ENCODE peak calls at places on chromosomes 2 and 18, in seven cellular contexts. F, J, W, H, Q, V and E are unnamed samples.
A peak's percentile ranks its signal among the peaks of the same experiment; 100 is the strongest.

GRCh38 chr18:7221424-7222155 is 9.3 kb upstream of the LRRC30 start:
- DNase-seq in J (peak; percentile 28), H (no peak), V (peak; percentile 77), W (peak; percentile 29), F (peak; percentile 79), Q (peak; percentile 52), E (no peak)

GRCh38 chr2:217952409-217952808 is 50.4 kb downstream of the TNS1 start:
- DNase-seq in J (no peak), W (no peak), V (peak; percentile 12), F (no peak), H (peak; percentile 16), Q (no peak), E (no peak)

GRCh38 chr2:80887923-80888322 is 583.4 kb upstream of the LRRTM1 start:
- DNase-seq in J (no peak), W (no peak), V (peak; percentile 41), H (no peak), Q (no peak), F (peak; percentile 13), E (no peak)

GRCh38 chr2:42371621-42372473 is 10.8 kb upstream of the COX7A2L start:
- DNase-seq in F (no peak), H (no peak), V (no peak), Q (no peak), W (no peak), J (no peak), E (no peak)

GRCh38 chr2:84836215-84836614 is 44.7 kb downstream of the TRABD2A start:
- DNase-seq in H (no peak), V (no peak), F (no peak), W (no peak), Q (no peak), J (no peak), E (no peak)

GRCh38 chr2:45300026-45300750 is 290.9 kb upstream of the SIX2 start:
- DNase-seq in H (no peak), V (no peak), F (peak; percentile 39), W (no peak), Q (no peak), J (no peak), E (no peak)

GRCh38 chr18:68714356-68714706 is 577 bp downstream of the TMX3 start:
- DNase-seq in V (no peak), F (peak; percentile 29), J (peak; percentile 32), H (peak; percentile 24), Q (peak; percentile 14), W (no peak), E (peak; percentile 17)

GRCh38 chr2:100416397-100416938 is 1.0 kb downstream of the CHST10 start:
- DNase-seq in H (no peak), J (no peak), F (no peak), W (no peak), V (no peak), Q (no peak), E (no peak)

GRCh38 chr2:172328103-172328835 is 99.1 kb upstream of the ITGA6 start:
- DNase-seq in J (no peak), W (no peak), F (no peak), H (no peak), Q (no peak), V (no peak), E (no peak)

GRCh38 chr18:50707841-50708240 is 112.0 kb downstream of the MRO start:
- DNase-seq in F (no peak), V (no peak), W (no peak), Q (no peak), H (peak; percentile 39), J (no peak), E (no peak)

GRCh38 chr18:49613741-49614151 is 51.9 kb downstream of the LIPG start:
- DNase-seq in Q (no peak), F (no peak), W (no peak), J (no peak), V (no peak), H (no peak), E (no peak)

GRCh38 chr2:72131371-72131891 is 16.2 kb downstream of the CYP26B1 start:
- DNase-seq in H (no peak), J (no peak), W (no peak), F (no peak), V (peak; percentile 17), Q (no peak), E (no peak)

GRCh38 chr2:213763963-213764362 is 479.7 kb downstream of the SPAG16 start:
- DNase-seq in Q (no peak), F (no peak), H (no peak), W (no peak), J (no peak), V (no peak), E (no peak)

DNA sequence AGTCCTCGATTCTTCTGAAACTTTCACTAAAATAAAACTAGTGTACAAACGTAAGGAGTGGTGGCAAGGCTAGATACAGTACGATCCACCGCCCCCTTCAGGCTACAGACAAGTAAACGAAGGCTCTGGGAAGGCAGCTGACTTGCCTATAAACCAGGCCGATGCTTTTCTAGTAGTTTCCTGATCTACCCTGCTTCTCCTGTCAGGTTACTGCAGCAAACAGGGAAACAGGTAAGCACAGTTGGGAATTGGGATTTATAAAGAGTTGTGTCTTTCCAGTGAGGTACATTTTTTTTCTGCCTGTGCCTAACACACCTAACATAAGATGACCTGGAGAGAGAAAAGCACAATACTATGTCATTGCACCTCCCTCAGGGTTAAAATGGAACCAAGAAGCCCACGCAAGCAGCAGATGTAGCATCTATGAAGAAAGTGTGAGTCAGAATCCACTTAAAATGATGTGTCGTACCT is 108.6 kb downstream of the UXS1 start:
- DNase-seq in F (peak; percentile 64), W (peak; percentile 3), J (no peak), V (no peak), H (peak; percentile 45), Q (no peak), E (no peak)
- TF ChIP-seq CTCF in F (peak; percentile 48), W (peak; percentile 60), J (no peak), V (peak; percentile 23), H (peak; percentile 56), Q (peak; percentile 46), E (peak; percentile 39)

DNA sequence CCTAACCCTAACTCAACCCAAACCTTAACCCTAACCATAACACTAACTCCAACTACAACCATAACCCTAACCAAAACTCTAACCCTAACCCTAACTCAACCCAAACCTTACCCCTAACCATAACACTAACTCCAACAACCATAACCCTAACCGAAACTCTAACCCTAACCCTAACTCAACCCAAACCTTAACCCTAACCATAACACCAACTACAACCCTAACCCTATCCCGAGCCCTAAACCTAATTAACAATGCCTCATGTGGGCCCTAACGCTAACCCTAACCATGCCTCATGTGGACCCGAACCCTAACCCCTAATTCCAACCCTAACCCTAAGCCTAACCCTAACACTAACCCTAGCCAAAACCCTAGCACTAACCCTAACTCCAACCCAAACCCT is 11.5 kb upstream of the GPR35 start:
- DNase-seq in W (no peak), V (no peak), F (no peak), Q (no peak), H (no peak), J (no peak), E (no peak)
- TF ChIP-seq CTCF in W (no peak), V (no peak), F (no peak), Q (no peak), H (no peak), J (no peak), E (no peak)

GRCh38 chr2:201618744-201619654 is 24.3 kb downstream of the TMEM237 start:
- DNase-seq in J (peak; percentile 20), W (peak; percentile 59), F (no peak), V (no peak), Q (no peak), H (peak; percentile 48), E (peak; percentile 27)
- TF ChIP-seq CTCF in J (no peak), W (peak; percentile 42), F (no peak), V (no peak), Q (no peak), H (peak; percentile 31), E (peak; percentile 8)

GRCh38 chr2:190113000-190113399 is 50.5 kb upstream of the MSTN start:
- DNase-seq in V (no peak), Q (no peak), F (no peak), H (no peak), J (no peak), W (no peak), E (no peak)
- TF ChIP-seq CTCF in V (no peak), Q (no peak), F (no peak), H (no peak), J (no peak), W (no peak), E (no peak)